ENCODE peak calls at places on chromosome 9, in four cellular contexts. P is GM12878, X is K562, A is HepG2. G is an unnamed sample.

GRCh38 chr9:37943329-37944265 is 39.7 kb upstream of the SLC25A51 start:
- DNase-seq in P (no peak), X (no peak), A (no peak), G (peak)

GRCh38 chr9:108972626-108973209 is 38.5 kb downstream of the ABITRAM start:
- DNase-seq in P (no peak), X (no peak), A (no peak), G (no peak)

GRCh38 chr9:1938675-1939170 is 76.4 kb upstream of the SMARCA2 start:
- DNase-seq in P (peak), X (no peak), A (no peak), G (no peak)

GRCh38 chr9:34664281-34665108 is 2.0 kb upstream of the CCL27 start:
- DNase-seq in P (no peak), X (peak), A (peak), G (peak)

GRCh38 chr9:27462846-27463245 is 61.2 kb upstream of the IFNK start:
- DNase-seq in P (no peak), X (no peak), A (no peak), G (no peak)

GRCh38 chr9:123996731-123997421 is 14.7 kb upstream of the LHX2 start:
- DNase-seq in P (no peak), X (no peak), A (no peak), G (no peak)

GRCh38 chr9:133810556-133811195 is 72.5 kb upstream of the SARDH start:
- DNase-seq in P (no peak), X (no peak), A (no peak), G (no peak)

GRCh38 chr9:98468567-98469239 is 213.3 kb upstream of the TBC1D2 start:
- DNase-seq in P (no peak), X (no peak), A (no peak), G (no peak)

GRCh38 chr9:69118656-69119055 is 55.4 kb upstream of the TJP2 start:
- DNase-seq in P (no peak), X (no peak), A (no peak), G (no peak)

GRCh38 chr9:136564379-136564988 is 18.6 kb upstream of the NOTCH1 start:
- DNase-seq in P (peak), X (peak), A (no peak), G (no peak)

GRCh38 chr9:23686896-23687295 is 139.1 kb downstream of the ELAVL2 start:
- DNase-seq in P (no peak), X (no peak), A (no peak), G (no peak)

GRCh38 chr9:76785501-76785900 is 21.3 kb downstream of the PCA3 start:
- DNase-seq in P (no peak), X (no peak), A (no peak), G (no peak)

GRCh38 chr9:131419029-131419614 is 25.2 kb downstream of the PRRC2B start:
- DNase-seq in P (no peak), X (no peak), A (no peak), G (no peak)

GRCh38 chr9:93134018-93134739 is at the start of gene NINJ1:
- DNase-seq in P (peak), X (peak), A (peak), G (peak)

GRCh38 chr9:69579749-69580581 is 92.2 kb downstream of the APBA1 start:
- DNase-seq in P (no peak), X (no peak), A (peak), G (no peak)

GRCh38 chr9:101229606-101230005 is 155.2 kb downstream of the BAAT start:
- DNase-seq in P (no peak), X (no peak), A (no peak), G (no peak)

GRCh38 chr9:127545196-127546124 is 66.6 kb upstream of the STXBP1 start:
- DNase-seq in P (no peak), X (peak), A (peak), G (no peak)

GRCh38 chr9:88392549-88392948 is 4.3 kb downstream of the SPIN1 start:
- DNase-seq in P (no peak), X (no peak), A (no peak), G (no peak)

GRCh38 chr9:71885467-71885866 is 25.5 kb downstream of the ABHD17B start:
- DNase-seq in P (no peak), X (no peak), A (no peak), G (no peak)

GRCh38 chr9:129584136-129584535 is 36.8 kb downstream of the C9orf50 start:
- DNase-seq in P (peak), X (peak), A (peak), G (peak)

GRCh38 chr9:7394007-7394774 is 405.4 kb downstream of the DMAC1 start:
- DNase-seq in P (no peak), X (no peak), A (peak), G (no peak)

GRCh38 chr9:95229230-95229933 is 88.1 kb downstream of the FANCC start:
- DNase-seq in P (no peak), X (no peak), A (peak), G (no peak)

GRCh38 chr9:13113751-13114150 is 165.7 kb downstream of the MPDZ start:
- DNase-seq in P (no peak), X (no peak), A (no peak), G (no peak)

GRCh38 chr9:132126837-132127236 is 35.0 kb upstream of the NTNG2 start:
- DNase-seq in P (no peak), X (no peak), A (no peak), G (no peak)

GRCh38 chr9:79120533-79121315 is 451.0 kb upstream of the TLE4 start:
- DNase-seq in P (no peak), X (no peak), A (no peak), G (no peak)

GRCh38 chr9:126618590-126619335 is 5.0 kb downstream of the LMX1B start:
- DNase-seq in P (no peak), X (no peak), A (no peak), G (no peak)

GRCh38 chr9:107465467-107466451 is 23.8 kb downstream of the KLF4 start:
- DNase-seq in P (no peak), X (peak), A (no peak), G (no peak)

GRCh38 chr9:134377976-134378375 is 51.7 kb downstream of the RXRA start:
- DNase-seq in P (no peak), X (no peak), A (no peak), G (no peak)

GRCh38 chr9:124771867-124772621 is 933 bp upstream of the NR6A1 start:
- DNase-seq in P (no peak), X (peak), A (peak), G (peak)

GRCh38 chr9:131222460-131222859 is 53.9 kb downstream of the FAM78A start:
- DNase-seq in P (no peak), X (no peak), A (no peak), G (no peak)

GRCh38 chr9:35914307-35914807 is 5.1 kb downstream of the SPAAR start:
- DNase-seq in P (no peak), X (peak), A (peak), G (no peak)

GRCh38 chr9:26078706-26079105 is 400.5 kb upstream of the TUSC1 start:
- DNase-seq in P (no peak), X (no peak), A (no peak), G (no peak)

GRCh38 chr9:97660847-97661246 is 27.2 kb downstream of the NCBP1 start:
- DNase-seq in P (no peak), X (no peak), A (no peak), G (no peak)

GRCh38 chr9:124695280-124695890 is 75.7 kb downstream of the NR6A1 start:
- DNase-seq in P (no peak), X (no peak), A (no peak), G (no peak)

GRCh38 chr9:136318111-136318768 is 9.1 kb upstream of the GPSM1 start:
- DNase-seq in P (no peak), X (no peak), A (no peak), G (no peak)

GRCh38 chr9:116322521-116322920 is 168.9 kb downstream of the PAPPA start:
- DNase-seq in P (no peak), X (no peak), A (no peak), G (no peak)

GRCh38 chr9:116319480-116319879 is 165.9 kb downstream of the PAPPA start:
- DNase-seq in P (no peak), X (no peak), A (no peak), G (no peak)

GRCh38 chr9:116320180-116320799 is 166.7 kb downstream of the PAPPA start:
- DNase-seq in P (no peak), X (no peak), A (no peak), G (no peak)

GRCh38 chr9:116323571-116323970 is 170.0 kb downstream of the PAPPA start:
- DNase-seq in P (no peak), X (no peak), A (no peak), G (no peak)

DNA sequence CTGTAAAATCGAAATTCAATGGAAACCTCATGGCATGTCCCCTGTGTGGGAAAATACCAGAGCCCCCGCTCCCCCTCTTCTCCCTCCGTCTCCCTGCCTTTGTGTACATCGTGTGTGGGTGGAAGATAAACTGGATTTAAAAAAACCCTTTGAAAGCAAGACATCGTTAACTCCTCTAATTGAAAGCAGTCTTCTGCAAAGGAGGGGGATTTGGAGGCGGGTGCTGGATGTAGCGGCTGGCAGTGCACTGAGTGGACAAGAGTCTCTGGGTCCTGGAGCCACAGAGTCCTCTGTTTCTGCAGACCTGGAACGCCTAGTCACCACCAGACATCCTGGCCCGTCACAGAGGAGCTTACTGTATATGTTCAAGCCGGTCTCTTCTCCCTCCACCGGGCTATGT is 169.4 kb downstream of the PAPPA start:
- DNase-seq in P (no peak), X (no peak), A (no peak), G (no peak)
- TF ChIP-seq ZBTB33 in P (no peak), X (no peak), A (no peak), G (no peak)

GRCh38 chr9:32881948-32882347 is 98.6 kb downstream of the TMEM215 start:
- DNase-seq in P (no peak), X (no peak), A (no peak), G (no peak)

GRCh38 chr9:32877639-32878217 is 94.4 kb downstream of the TMEM215 start:
- DNase-seq in P (no peak), X (no peak), A (no peak), G (no peak)

GRCh38 chr9:32882616-32883015 is 99.3 kb downstream of the TMEM215 start:
- DNase-seq in P (no peak), X (no peak), A (no peak), G (no peak)

GRCh38 chr9:32877103-32877502 is 93.8 kb downstream of the TMEM215 start:
- DNase-seq in P (no peak), X (no peak), A (no peak), G (no peak)

GRCh38 chr9:32879335-32879734 is 96.0 kb downstream of the TMEM215 start:
- DNase-seq in P (no peak), X (no peak), A (no peak), G (no peak)
- TF ChIP-seq POLR2A in P (no peak), X (no peak), A (no peak), G (no peak)

GRCh38 chr9:113619156-113619861 is 155.8 kb downstream of the RGS3 start:
- DNase-seq in P (no peak), X (no peak), A (no peak), G (no peak)
- TF ChIP-seq JUND in P (no peak), X (no peak), A (no peak), G (no peak)

DNA sequence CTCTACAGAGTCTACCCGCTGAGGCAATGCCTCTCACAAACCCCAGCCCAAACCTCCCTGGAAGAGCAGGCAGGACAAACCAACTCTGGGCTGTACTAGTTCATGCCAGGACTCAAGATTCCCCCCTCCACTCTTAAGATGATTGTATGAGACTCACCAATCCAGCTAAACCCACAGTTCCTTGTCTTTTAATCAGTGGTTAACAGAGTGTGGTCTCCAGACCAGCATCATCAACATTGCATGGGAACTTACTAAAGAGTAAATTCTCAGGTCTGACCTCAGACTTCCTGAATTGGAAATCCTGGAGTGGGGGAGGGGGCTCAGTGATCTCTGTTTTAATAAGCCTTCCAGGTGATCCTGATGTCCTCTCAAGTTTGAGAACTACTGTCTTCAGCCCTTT is 240.9 kb downstream of the GAS1 start:
- DNase-seq in P (no peak), X (no peak), A (no peak), G (no peak)
- TF ChIP-seq ZBTB33 in P (no peak), X (no peak), A (no peak), G (no peak)

GRCh38 chr9:16268037-16269010 is 602.1 kb downstream of the BNC2 start:
- DNase-seq in P (no peak), X (no peak), A (no peak), G (no peak)
- TF ChIP-seq POLR2A in P (no peak), X (no peak), A (no peak), G (no peak)

DNA sequence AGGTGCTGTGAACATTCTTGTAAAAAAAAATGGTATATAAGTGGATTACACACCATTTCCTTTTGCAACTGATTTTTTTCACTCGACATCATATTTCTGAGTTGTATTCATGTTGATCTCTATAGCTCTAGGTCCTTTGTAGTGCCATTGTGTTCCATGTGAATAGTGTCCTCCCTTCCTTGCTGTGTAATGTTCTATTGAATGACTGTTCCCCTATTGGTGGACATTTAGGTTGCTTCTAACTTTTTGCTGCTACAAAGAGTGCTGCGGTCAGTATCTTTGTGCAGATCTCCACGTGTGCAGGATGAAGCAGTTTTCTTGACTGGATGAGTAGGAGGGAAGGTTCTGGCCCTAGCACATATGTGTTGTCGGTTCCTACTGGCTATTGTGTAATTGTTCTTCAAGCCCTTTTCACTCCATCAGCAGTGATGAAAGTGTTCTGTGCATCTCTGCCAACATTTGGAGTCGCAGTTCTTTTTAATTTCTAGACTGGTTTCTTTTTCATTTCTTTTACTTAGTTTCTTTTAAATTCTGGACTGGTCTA is 20.2 kb downstream of the DAB2IP start:
- DNase-seq in P (no peak), X (peak), A (no peak), G (no peak)
- TF ChIP-seq JUND in P (no peak), X (no peak), A (no peak), G (no peak)

G was measured in HCT116.